ENCODE peak calls at places on chromosome 6, in five cellular contexts. C, F, W, B and N are unnamed samples.

GRCh38 chr6:100464910-100465700 is at the start of gene SIM1:
- DNase-seq in F (no peak), W (no peak), C (no peak), B (peak; percentile 92), N (peak; percentile 59)

GRCh38 chr6:145428656-145429173 is 306.6 kb downstream of the EPM2A start:
- DNase-seq in F (no peak), B (no peak), W (no peak), C (no peak), N (no peak)

GRCh38 chr6:77470983-77471382 is 7.7 kb upstream of the HTR1B start:
- DNase-seq in B (no peak), C (no peak), F (no peak), W (no peak), N (no peak)

GRCh38 chr6:118377711-118378414 is 170.2 kb upstream of the PLN start:
- DNase-seq in F (no peak), W (no peak), C (no peak), B (peak; percentile 54), N (no peak)

GRCh38 chr6:26452631-26453030 is 5.1 kb upstream of the BTN2A1 start:
- DNase-seq in W (no peak), B (no peak), C (no peak), F (no peak), N (no peak)

GRCh38 chr6:72894091-72894490 is 272.2 kb downstream of the KCNQ5 start:
- DNase-seq in B (no peak), W (no peak), F (no peak), C (no peak), N (no peak)

GRCh38 chr6:70371454-70372105 is 41.7 kb upstream of the FAM135A start:
- DNase-seq in C (peak; percentile 70), F (peak; percentile 72), W (peak; percentile 70), B (no peak), N (peak; percentile 87)

GRCh38 chr6:156033598-156033997 is 578.0 kb upstream of the NOX3 start:
- DNase-seq in C (no peak), W (no peak), F (no peak), B (no peak), N (no peak)

GRCh38 chr6:144278659-144279314 is 6.3 kb upstream of the UTRN start:
- DNase-seq in B (no peak), F (no peak), W (no peak), C (no peak), N (no peak)

GRCh38 chr6:111872521-111873177 is 603 bp downstream of the FYN start:
- DNase-seq in C (no peak), B (peak; percentile 82), W (peak; percentile 19), F (no peak), N (peak; percentile 30)

GRCh38 chr6:48658910-48659309 is 547.9 kb upstream of the PTCHD4 start:
- DNase-seq in C (no peak), F (no peak), W (no peak), B (no peak), N (no peak)

GRCh38 chr6:31197559-31198305 is 27.2 kb upstream of the POU5F1 start:
- DNase-seq in B (peak; percentile 73), F (peak; percentile 83), W (peak; percentile 96), C (peak; percentile 90), N (peak; percentile 72)

GRCh38 chr6:89977808-89978748 is 83.8 kb downstream of the GJA10 start:
- DNase-seq in F (no peak), C (no peak), B (no peak), W (peak; percentile 7), N (peak; percentile 93)

GRCh38 chr6:115706324-115706723 is 354.4 kb downstream of the FRK start:
- DNase-seq in W (no peak), F (no peak), C (peak; percentile 68), B (no peak), N (no peak)

GRCh38 chr6:112307707-112308106 is 39.4 kb upstream of the RFPL4B start:
- DNase-seq in B (no peak), F (no peak), C (no peak), W (no peak), N (peak; percentile 53)

GRCh38 chr6:163711615-163712568 is 297.4 kb downstream of the QKI start:
- DNase-seq in B (no peak), C (peak; percentile 11), F (no peak), W (no peak), N (no peak)

GRCh38 chr6:26331809-26332226 is 33.2 kb upstream of the BTN3A2 start:
- DNase-seq in C (no peak), F (no peak), B (no peak), W (peak; percentile 77), N (no peak)

GRCh38 chr6:143251288-143251687 is 190.6 kb downstream of the AIG1 start:
- DNase-seq in C (no peak), F (no peak), W (no peak), B (no peak), N (no peak)

GRCh38 chr6:25384234-25384633 is 105.1 kb downstream of the CARMIL1 start:
- DNase-seq in C (no peak), W (no peak), B (no peak), F (no peak), N (no peak)

GRCh38 chr6:75907444-75907843 is 158.4 kb downstream of the MYO6 start:
- DNase-seq in F (no peak), W (no peak), C (no peak), B (no peak), N (no peak)

GRCh38 chr6:150016324-150017185 is 8.8 kb downstream of the RAET1L start:
- DNase-seq in F (peak; percentile 50), B (peak; percentile 57), W (peak; percentile 69), C (peak; percentile 69), N (peak; percentile 61)

GRCh38 chr6:142225552-142225951 is 76.3 kb upstream of the ADGRG6 start:
- DNase-seq in W (no peak), F (no peak), B (no peak), C (no peak), N (no peak)

GRCh38 chr6:140988780-140989179 is 1143.9 kb upstream of the GJE1 start:
- DNase-seq in F (no peak), C (no peak), B (no peak), W (no peak), N (no peak)

GRCh38 chr6:27630727-27631613 is 158.1 kb upstream of the ZNF184 start:
- DNase-seq in W (peak; percentile 94), F (peak; percentile 88), B (peak; percentile 98), C (peak; percentile 74), N (peak; percentile 47)

GRCh38 chr6:37698264-37699137 is 818 bp upstream of the MDGA1 start:
- DNase-seq in F (peak; percentile 58), B (peak; percentile 82), C (no peak), W (peak; percentile 34), N (peak; percentile 31)

GRCh38 chr6:169990095-169991030 is 238.9 kb downstream of the ERMARD start:
- DNase-seq in C (no peak), F (no peak), W (peak; percentile 15), B (no peak), N (no peak)

GRCh38 chr6:116278853-116279231 is 888 bp downstream of the TSPYL1 start:
- DNase-seq in C (peak; percentile 15), F (peak; percentile 12), B (no peak), W (peak; percentile 55), N (peak; percentile 39)

GRCh38 chr6:24484657-24485318 is 4.6 kb downstream of the GPLD1 start:
- DNase-seq in F (no peak), W (no peak), B (no peak), C (no peak), N (peak; percentile 42)

GRCh38 chr6:158593670-158594069 is 33.8 kb downstream of the TMEM181 start:
- DNase-seq in B (no peak), C (no peak), F (no peak), W (no peak), N (no peak)

GRCh38 chr6:42981866-42982265 is 2.5 kb upstream of the PPP2R5D start:
- DNase-seq in B (no peak), C (no peak), W (no peak), F (no peak), N (no peak)
- H3K4me1 ChIP-seq in B (peaks cover 5% of the 10 kb centered on the region), C (peaks cover 56% of the 10 kb centered on the region), W (peaks cover 48% of the 10 kb centered on the region), F (peaks cover 14% of the 10 kb centered on the region), N (peaks cover 8% of the 10 kb centered on the region)

GRCh38 chr6:108114861-108115597 is 40.5 kb upstream of the OSTM1 start:
- DNase-seq in W (no peak), C (no peak), F (peak; percentile 41), B (peak; percentile 79), N (peak; percentile 55)
- TF ChIP-seq MAFK in W (no peak), C (no peak), F (no peak), B (no peak), N (no peak)

GRCh38 chr6:108252055-108252454 is 8.8 kb downstream of the SNX3 start:
- DNase-seq in C (no peak), W (no peak), B (no peak), F (no peak), N (no peak)
- H3K4me1 ChIP-seq in C (peaks cover 29% of the 10 kb centered on the region), W (peaks cover 3% of the 10 kb centered on the region), B (no peaks in the 10 kb centered on the region), F (no peaks in the 10 kb centered on the region), N (no peaks in the 10 kb centered on the region)

DNA sequence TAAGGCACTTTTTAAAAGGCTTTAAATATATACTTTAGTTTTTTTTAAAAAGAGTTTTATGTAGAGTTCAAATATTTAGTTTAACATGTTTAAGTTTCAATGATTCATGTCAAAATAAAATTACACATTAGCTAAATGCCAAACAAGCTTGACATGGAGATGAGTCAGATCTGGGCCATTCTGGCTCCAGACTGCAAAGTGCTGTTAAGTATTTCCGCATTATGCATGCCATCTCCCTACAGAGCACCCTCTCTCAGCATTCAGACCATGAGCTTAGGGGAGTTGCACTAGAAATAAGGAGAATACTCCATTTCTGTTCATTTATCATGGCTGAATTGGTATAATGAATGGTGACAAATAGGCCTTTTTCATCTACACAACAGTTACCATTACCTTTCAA is 21.5 kb upstream of the HS3ST5 start:
- DNase-seq in B (no peak), C (peak; percentile 34), W (no peak), F (peak; percentile 49), N (peak; percentile 78)
- TF ChIP-seq MAFK in B (no peak), C (no peak), W (no peak), F (no peak), N (no peak)